ENCODE peak calls at places on chromosomes 2 and 18, in ten cellular contexts. Q is foreskin fibroblast; B is naive thymus-derived CD4-positive, alpha-beta T cell; T is activated naive CD8-positive, alpha-beta T cell treated with anti-CD3 and anti-CD28 coated beads, Interleukin-2, amount 10 ng/mL, durations not matched to agents 7 days and 5 days; E is kidney glomerular epithelial cell; J is activated CD4-positive, alpha-beta T cell treated with anti-CD3 and anti-CD28 coated beads, Interleukin-2, amount 50 U/mL, for 1 hour; W is HS-5; R is NCI-H460; D is cerebellar cortex; U is stromal cell of bone marrow. F is an unnamed sample.

GRCh38 chr2:235514627-235515363 is 21.0 kb downstream of the AGAP1 start:
- DNase-seq in Q (no peak), J (no peak), B (no peak), E (no peak), U (no peak), D (no peak), T (no peak), W (no peak), R (no peak), F (no peak)

GRCh38 chr2:86037141-86037794 is 68.4 kb downstream of the POLR1A start:
- DNase-seq in D (no peak), J (peak; percentile 46), U (peak; percentile 95), T (peak; percentile 43), Q (peak; percentile 97), B (no peak), E (peak; percentile 8), R (no peak), W (no peak), F (peak; percentile 89)

GRCh38 chr18:57837917-57838548 is 34.9 kb upstream of the ATP8B1 start:
- DNase-seq in T (no peak), E (peak; percentile 89), U (no peak), B (no peak), D (no peak), Q (no peak), R (no peak), J (no peak), W (no peak), F (peak; percentile 66)

GRCh38 chr18:46084431-46084830 is 12.4 kb upstream of the PSTPIP2 start:
- DNase-seq in J (no peak), D (no peak), T (no peak), R (no peak), Q (no peak), E (no peak), U (no peak), B (no peak), W (no peak), F (no peak)

GRCh38 chr18:45014047-45014501 is 333.4 kb downstream of the SETBP1 start:
- DNase-seq in B (no peak), U (peak; percentile 79), Q (peak; percentile 94), D (no peak), E (peak; percentile 92), R (peak; percentile 31), W (peak; percentile 15), J (no peak), T (no peak), F (peak; percentile 85)

GRCh38 chr18:77114564-77115391 is 17.8 kb downstream of the MBP start:
- DNase-seq in R (peak; percentile 88), D (no peak), J (no peak), Q (peak; percentile 92), U (peak; percentile 83), T (no peak), B (no peak), W (peak; percentile 57), E (peak; percentile 79), F (peak; percentile 98)

GRCh38 chr2:134398300-134398699 is 144.4 kb downstream of the MGAT5 start:
- DNase-seq in D (no peak), R (no peak), T (no peak), U (no peak), Q (peak; percentile 82), B (no peak), E (no peak), J (no peak), W (peak; percentile 93), F (peak; percentile 83)

GRCh38 chr2:234919711-234920110 is 32.1 kb upstream of the SH3BP4 start:
- DNase-seq in Q (peak; percentile 31), B (no peak), D (no peak), W (no peak), T (no peak), R (no peak), U (no peak), J (no peak), E (peak; percentile 11), F (no peak)

GRCh38 chr2:70988726-70989648 is 5.7 kb downstream of the TEX261 start:
- DNase-seq in W (no peak), J (no peak), Q (no peak), D (no peak), R (no peak), B (no peak), T (peak; percentile 10), E (no peak), U (no peak), F (no peak)

GRCh38 chr2:8656160-8656641 is 25.7 kb upstream of the ID2 start:
- DNase-seq in D (no peak), T (no peak), B (no peak), E (peak; percentile 30), R (no peak), Q (peak; percentile 92), J (no peak), U (peak; percentile 67), W (no peak), F (peak; percentile 55)

GRCh38 chr2:226660524-226660923 is 139.1 kb downstream of the IRS1 start:
- DNase-seq in E (peak; percentile 19), D (no peak), U (peak; percentile 92), W (peak; percentile 68), B (no peak), Q (peak; percentile 91), J (no peak), R (peak; percentile 51), T (no peak), F (peak; percentile 94)

GRCh38 chr2:113967272-113967671 is 77.4 kb downstream of the ACTR3 start:
- DNase-seq in W (no peak), B (no peak), D (no peak), J (no peak), Q (no peak), E (no peak), T (no peak), U (no peak), R (no peak), F (no peak)

GRCh38 chr18:28767781-28768211 is 590.9 kb upstream of the CDH2 start:
- DNase-seq in T (no peak), U (peak; percentile 54), W (peak; percentile 46), J (no peak), R (no peak), E (peak; percentile 53), B (no peak), Q (peak; percentile 68), D (no peak), F (peak; percentile 87)

GRCh38 chr2:13227543-13227942 is 510.8 kb downstream of the TRIB2 start:
- DNase-seq in T (no peak), D (no peak), B (no peak), R (no peak), Q (no peak), U (no peak), W (no peak), E (no peak), J (no peak), F (no peak)

GRCh38 chr2:29719626-29720025 is 201.8 kb downstream of the ALK start:
- DNase-seq in D (no peak), U (no peak), Q (no peak), T (no peak), B (no peak), R (no peak), W (no peak), J (no peak), E (no peak), F (no peak)

GRCh38 chr2:124704056-124704644 is 679.1 kb downstream of the CNTNAP5 start:
- DNase-seq in R (no peak), B (no peak), J (no peak), Q (no peak), U (no peak), W (no peak), T (no peak), E (no peak), D (no peak), F (no peak)

GRCh38 chr2:74390601-74391000 is 10.5 kb upstream of the DCTN1 start:
- DNase-seq in U (no peak), W (no peak), T (no peak), J (no peak), R (no peak), Q (peak; percentile 36), E (no peak), D (no peak), B (no peak), F (no peak)

F was measured in choroid plexus epithelial cell.